ENCODE peak calls at places on chromosomes 3 and 15, in six cellular contexts. F is heart left ventricle, O is esophagus squamous epithelium, D is BE2C, V is uterus, B is tibial nerve. W is an unnamed sample.

GRCh38 chr3:49263490-49263889 is 13.5 kb downstream of the C3orf62 start:
- DNase-seq in V (peak), O (no peak), F (no peak), B (no peak), D (no peak), W (no peak)

GRCh38 chr3:189937302-189938255 is 183.1 kb downstream of the P3H2 start:
- DNase-seq in F (no peak), D (no peak), O (no peak), B (no peak), V (no peak), W (no peak)

GRCh38 chr3:107994954-107995715 is 95.7 kb downstream of the CD47 start:
- DNase-seq in O (no peak), F (no peak), B (no peak), D (no peak), V (no peak), W (no peak)

GRCh38 chr3:157572559-157573270 is 69.5 kb upstream of the VEPH1 start:
- DNase-seq in F (no peak), B (no peak), O (no peak), V (no peak), D (peak), W (no peak)

GRCh38 chr3:111534701-111535100 is 7.3 kb upstream of the CD96 start:
- DNase-seq in O (no peak), D (no peak), F (no peak), B (no peak), V (no peak), W (no peak)

GRCh38 chr3:127694467-127695215 is 21.9 kb downstream of the ABTB1 start:
- DNase-seq in D (peak), F (peak), O (no peak), B (no peak), V (no peak), W (no peak)

GRCh38 chr3:119649764-119650163 is 10.6 kb downstream of the POPDC2 start:
- DNase-seq in F (no peak), D (no peak), V (no peak), O (no peak), B (no peak), W (no peak)

GRCh38 chr3:69605849-69606248 is 133.4 kb upstream of the MITF start:
- DNase-seq in D (no peak), F (no peak), B (no peak), O (no peak), V (no peak), W (no peak)

GRCh38 chr15:99542828-99543227 is 23.0 kb upstream of the MEF2A start:
- DNase-seq in B (no peak), F (no peak), D (no peak), V (no peak), O (no peak), W (no peak)

GRCh38 chr3:124158174-124158812 is 166.4 kb upstream of the ROPN1 start:
- DNase-seq in B (no peak), F (no peak), D (peak), V (peak), O (no peak), W (no peak)

GRCh38 chr3:69807674-69808073 is 68.4 kb downstream of the MITF start:
- DNase-seq in B (no peak), O (no peak), D (no peak), F (no peak), V (no peak), W (no peak)

DNA sequence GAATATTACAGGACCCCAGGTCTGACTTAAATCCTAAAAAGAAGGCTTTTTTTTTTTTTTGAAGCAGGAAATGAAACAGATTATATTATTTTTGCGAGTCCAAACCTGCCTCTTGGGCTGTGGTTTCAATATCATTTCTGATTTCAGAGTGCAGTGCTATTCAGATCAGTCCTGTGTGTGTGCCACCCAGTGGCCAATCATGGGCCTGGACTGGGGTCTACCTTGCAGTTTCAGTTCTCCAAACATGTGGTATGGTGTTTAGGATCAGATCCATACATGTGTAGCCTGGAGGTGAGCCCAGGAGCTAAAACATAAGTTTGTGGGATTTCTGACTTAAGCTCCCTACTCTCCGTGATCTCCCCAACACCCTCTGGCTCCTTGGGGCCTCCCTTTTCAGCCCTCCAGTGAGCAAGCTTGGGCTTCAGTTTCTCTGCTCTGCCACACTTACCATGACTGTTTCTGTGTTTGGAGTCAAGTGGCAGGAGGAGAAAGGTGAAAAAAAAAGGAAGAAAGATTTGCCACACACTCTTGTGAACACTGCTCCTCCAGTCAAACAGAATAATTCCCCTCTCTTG is 12.1 kb upstream of the THSD4 start:
- DNase-seq in O (no peak), V (no peak), D (peak), B (no peak), F (no peak), W (no peak)
- TF ChIP-seq CTCF in O (no peak), V (no peak), D (peak), B (no peak), F (peak), W (no peak)

DNA sequence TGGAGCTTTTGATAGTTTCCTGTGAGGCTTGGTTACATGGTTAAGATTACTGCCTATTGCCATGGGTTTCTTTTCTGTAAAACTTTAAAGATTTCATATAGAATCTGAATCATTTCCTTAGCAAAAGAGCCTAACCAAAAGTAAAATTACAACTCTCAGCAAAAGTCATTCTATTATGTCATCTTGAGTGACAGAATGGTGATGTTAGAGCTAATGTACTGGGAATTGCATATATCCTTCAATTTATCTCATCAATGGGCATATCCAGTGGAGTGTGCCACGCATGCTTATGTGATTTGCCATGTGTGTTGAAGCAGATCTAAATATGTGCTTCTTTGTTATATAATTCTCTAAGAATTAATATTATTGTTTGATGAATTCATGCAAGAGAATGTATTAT is 212.1 kb downstream of the ROBO1 start:
- DNase-seq in V (no peak), O (no peak), D (no peak), B (no peak), F (no peak), W (no peak)
- TF ChIP-seq CTCF in V (no peak), O (no peak), D (no peak), B (no peak), F (no peak), W (no peak)

GRCh38 chr15:67833504-67834248 is 6.2 kb downstream of the RNU6-1 start:
- DNase-seq in O (no peak), V (no peak), D (peak), F (no peak), B (no peak), W (peak)
- TF ChIP-seq CTCF in O (peak), V (no peak), D (peak), F (peak), B (peak), W (no peak)

GRCh38 chr3:45341876-45342275 is 46.5 kb upstream of the LARS2 start:
- DNase-seq in V (no peak), B (no peak), F (no peak), D (no peak), O (no peak), W (no peak)

GRCh38 chr3:45337839-45338470 is 50.4 kb upstream of the LARS2 start:
- DNase-seq in O (no peak), D (no peak), B (no peak), F (no peak), V (no peak), W (no peak)

GRCh38 chr3:45345849-45346535 is 42.4 kb upstream of the LARS2 start:
- DNase-seq in O (no peak), D (no peak), B (no peak), F (no peak), V (no peak), W (no peak)

GRCh38 chr3:45347329-45348000 is 40.9 kb upstream of the LARS2 start:
- DNase-seq in F (no peak), D (no peak), V (no peak), O (no peak), B (no peak), W (no peak)

DNA sequence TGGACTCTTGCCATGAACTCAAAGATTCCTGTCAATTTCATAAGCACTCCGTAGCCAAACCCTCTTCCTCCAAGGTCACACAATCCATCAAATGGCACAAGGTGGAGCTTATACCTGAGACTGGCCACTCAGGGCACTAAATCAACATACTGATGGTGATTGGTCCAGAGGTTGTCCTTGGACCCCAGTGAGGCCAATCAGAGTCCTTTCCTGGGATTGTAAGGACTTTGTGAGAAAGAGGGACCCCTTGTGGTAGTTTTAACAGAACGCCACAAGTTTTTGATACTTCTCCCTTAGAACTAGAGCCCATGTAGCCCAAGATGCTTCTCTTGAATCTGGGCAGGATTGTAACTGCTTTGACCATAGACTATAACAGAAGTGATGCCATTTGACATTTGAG is 44.4 kb upstream of the LARS2 start:
- DNase-seq in V (no peak), F (no peak), O (no peak), B (no peak), D (peak), W (no peak)
- TF ChIP-seq CTCF in V (no peak), F (no peak), O (no peak), B (no peak), D (peak), W (no peak)

GRCh38 chr3:102466001-102466400 is 31.2 kb downstream of the ZPLD1 start:
- DNase-seq in D (no peak), B (no peak), O (no peak), F (no peak), V (no peak), W (no peak)
- TF ChIP-seq CTCF in D (peak), B (no peak), O (no peak), F (no peak), V (no peak), W (no peak)

GRCh38 chr3:33975463-33975862 is 177.0 kb downstream of the PDCD6IP start:
- DNase-seq in D (no peak), F (no peak), O (no peak), V (no peak), B (no peak), W (no peak)

GRCh38 chr3:33982269-33982798 is 183.9 kb downstream of the PDCD6IP start:
- DNase-seq in B (no peak), O (no peak), V (no peak), F (no peak), D (no peak), W (no peak)

GRCh38 chr3:33977227-33977626 is 178.8 kb downstream of the PDCD6IP start:
- DNase-seq in D (no peak), B (no peak), V (no peak), O (no peak), F (no peak), W (no peak)

DNA sequence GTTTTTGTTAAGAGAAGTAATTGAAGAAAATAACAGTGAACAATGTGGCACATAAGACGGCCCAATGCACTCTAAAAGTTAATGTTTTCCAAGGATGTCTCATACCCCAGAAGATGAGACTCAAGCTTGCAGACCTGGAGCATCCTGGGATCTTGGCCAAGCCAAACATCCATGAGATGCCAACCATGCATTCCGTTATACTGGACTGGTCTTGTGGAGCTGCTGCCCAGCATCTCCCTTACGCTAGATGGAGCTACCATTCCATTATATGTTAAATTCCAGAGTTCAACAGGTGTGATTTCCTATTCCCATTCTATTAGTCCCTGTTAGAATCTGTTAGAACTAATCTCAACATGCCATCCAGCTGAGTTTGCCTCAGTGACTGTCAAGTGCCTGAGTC is 181.8 kb downstream of the PDCD6IP start:
- DNase-seq in D (no peak), F (no peak), B (no peak), O (no peak), V (no peak), W (no peak)
- TF ChIP-seq CTCF in D (no peak), F (peak), B (no peak), O (no peak), V (no peak), W (no peak)

GRCh38 chr3:28799084-28799483 is 450.5 kb upstream of the AZI2 start:
- DNase-seq in D (peak), B (no peak), F (no peak), O (no peak), V (no peak), W (no peak)
- TF ChIP-seq CTCF in D (peak), B (no peak), F (no peak), O (no peak), V (no peak), W (no peak)

GRCh38 chr15:41115652-41116115 is 396 bp downstream of the INO80 start:
- DNase-seq in B (peak), V (no peak), D (no peak), F (peak), O (peak), W (peak)

GRCh38 chr15:41116116-41116871 is at the start of gene INO80:
- DNase-seq in V (peak), B (peak), D (peak), O (peak), F (peak), W (peak)

GRCh38 chr15:41116872-41117242 is 777 bp upstream of the INO80 start:
- DNase-seq in V (no peak), B (no peak), O (no peak), F (no peak), D (no peak), W (no peak)

GRCh38 chr15:41115088-41115651 is 910 bp downstream of the INO80 start:
- DNase-seq in B (no peak), V (no peak), F (no peak), D (peak), O (no peak), W (no peak)
- TF ChIP-seq CTCF in B (no peak), V (no peak), F (no peak), D (peak), O (no peak), W (no peak)